ENCODE peak calls at places on chromosomes 6 and 20, in ten cellular contexts. Q is Panc1; G is midbrain; A is CD8-positive, alpha-beta memory T cell; W is germinal center; S is NCI-H1092; I is activated CD4-positive, alpha-beta T cell treated with anti-CD3 and anti-CD28 coated beads, Interleukin-2, amount 10 ng/mL, durations not matched to agents 24 days and 14 days; T is stimulated activated CD8-positive, alpha-beta memory T cell treated with anti-CD3 and anti-CD28 coated beads, Interleukin-4, amount 100 ng/mL, for 48 hours; O is aorta; E is MV-4-11. N is an unnamed sample.

GRCh38 chr20:23167436-23167835 is 81.3 kb upstream of the CD93 start:
- DNase-seq in Q (no peak), G (no peak), A (no peak), W (no peak), S (no peak), I (no peak), T (peak), O (no peak), E (no peak), N (no peak)

GRCh38 chr6:41625442-41625841 is 12.8 kb upstream of the MDFI start:
- DNase-seq in Q (no peak), G (no peak), A (peak), W (no peak), S (peak), I (no peak), T (no peak), O (peak), E (peak), N (peak)

GRCh38 chr6:24489881-24490280 is 503 bp upstream of the GPLD1 start:
- DNase-seq in Q (no peak), G (no peak), A (no peak), W (no peak), S (no peak), I (no peak), T (no peak), O (no peak), E (peak), N (no peak)

GRCh38 chr20:17202668-17203067 is 24.2 kb upstream of the PCSK2 start:
- DNase-seq in Q (no peak), G (peak), A (no peak), W (no peak), S (no peak), I (no peak), T (no peak), O (no peak), E (no peak), N (no peak)

GRCh38 chr6:42451146-42451594 is 556 bp downstream of the TRERF1 start:
- DNase-seq in Q (peak), G (no peak), A (no peak), W (peak), S (no peak), I (no peak), T (peak), O (no peak), E (no peak), N (no peak)

GRCh38 chr20:32918296-32918695 is 59.6 kb downstream of the EFCAB8 start:
- DNase-seq in Q (no peak), G (no peak), A (no peak), W (no peak), S (no peak), I (no peak), T (no peak), O (peak), E (no peak), N (peak)

GRCh38 chr20:59258103-59258705 is 42.2 kb upstream of the EDN3 start:
- DNase-seq in Q (no peak), G (no peak), A (no peak), W (no peak), S (no peak), I (peak), T (no peak), O (no peak), E (peak), N (no peak)

GRCh38 chr20:63101781-63102719 is 95.3 kb upstream of the BHLHE23 start:
- DNase-seq in Q (no peak), G (peak), A (peak), W (peak), S (no peak), I (peak), T (peak), O (peak), E (no peak), N (peak)

GRCh38 chr6:9623985-9624384 is 790.9 kb downstream of the TFAP2A start:
- DNase-seq in Q (no peak), G (no peak), A (peak), W (no peak), S (no peak), I (no peak), T (no peak), O (no peak), E (peak), N (no peak)

GRCh38 chr6:105593805-105594231 is 190.9 kb upstream of the PREP start:
- DNase-seq in Q (no peak), G (no peak), A (no peak), W (no peak), S (no peak), I (no peak), T (no peak), O (no peak), E (no peak), N (no peak)

GRCh38 chr6:122580731-122581130 is 29.5 kb upstream of the PKIB start:
- DNase-seq in Q (no peak), G (no peak), A (no peak), W (no peak), S (no peak), I (no peak), T (no peak), O (no peak), E (peak), N (no peak)

GRCh38 chr20:63979221-63979548 is 257 bp downstream of the SAMD10 start:
- DNase-seq in Q (no peak), G (no peak), A (no peak), W (no peak), S (no peak), I (no peak), T (no peak), O (no peak), E (no peak), N (no peak)

GRCh38 chr6:148044261-148044731 is 298.3 kb upstream of the SASH1 start:
- DNase-seq in Q (no peak), G (no peak), A (no peak), W (no peak), S (no peak), I (no peak), T (no peak), O (no peak), E (no peak), N (no peak)

GRCh38 chr6:137853569-137854213 is 13.4 kb upstream of the TNFAIP3 start:
- DNase-seq in Q (no peak), G (no peak), A (no peak), W (no peak), S (no peak), I (no peak), T (no peak), O (no peak), E (no peak), N (no peak)

GRCh38 chr20:34345426-34345757 is 17.7 kb upstream of the ITCH start:
- DNase-seq in Q (no peak), G (no peak), A (no peak), W (no peak), S (no peak), I (no peak), T (no peak), O (no peak), E (no peak), N (no peak)

GRCh38 chr6:15623282-15624116 is 39.3 kb downstream of the DTNBP1 start:
- DNase-seq in Q (no peak), G (peak), A (peak), W (peak), S (no peak), I (no peak), T (no peak), O (no peak), E (peak), N (no peak)

GRCh38 chr6:136672144-136672543 is 120.1 kb downstream of the MAP3K5 start:
- DNase-seq in Q (no peak), G (no peak), A (no peak), W (no peak), S (no peak), I (no peak), T (no peak), O (no peak), E (no peak), N (no peak)

GRCh38 chr6:140774080-140774505 is 1358.6 kb upstream of the GJE1 start:
- DNase-seq in Q (peak), G (no peak), A (no peak), W (no peak), S (peak), I (peak), T (no peak), O (no peak), E (peak), N (peak)

GRCh38 chr6:15501806-15502450 is 160.9 kb downstream of the DTNBP1 start:
- DNase-seq in Q (no peak), G (peak), A (no peak), W (no peak), S (no peak), I (no peak), T (no peak), O (peak), E (peak), N (peak)

GRCh38 chr6:139708342-139709199 is 334.1 kb upstream of the CITED2 start:
- DNase-seq in Q (peak), G (no peak), A (no peak), W (no peak), S (no peak), I (no peak), T (no peak), O (no peak), E (no peak), N (peak)

GRCh38 chr6:83215131-83216047 is 22.2 kb downstream of the RWDD2A start:
- DNase-seq in Q (no peak), G (peak), A (peak), W (peak), S (peak), I (peak), T (peak), O (no peak), E (peak), N (peak)

GRCh38 chr6:39053016-39053595 is 4.5 kb downstream of the GLP1R start:
- DNase-seq in Q (no peak), G (no peak), A (no peak), W (no peak), S (no peak), I (no peak), T (no peak), O (no peak), E (peak), N (peak)

GRCh38 chr20:37359836-37360235 is 13.9 kb downstream of the SRC start:
- DNase-seq in Q (no peak), G (no peak), A (no peak), W (no peak), S (no peak), I (no peak), T (no peak), O (no peak), E (no peak), N (no peak)

GRCh38 chr6:150715132-150715531 is 115.4 kb downstream of the PLEKHG1 start:
- DNase-seq in Q (no peak), G (no peak), A (no peak), W (no peak), S (no peak), I (no peak), T (no peak), O (no peak), E (no peak), N (no peak)

GRCh38 chr20:32067234-32067821 is 15.3 kb downstream of the HCK start:
- DNase-seq in Q (no peak), G (no peak), A (no peak), W (no peak), S (no peak), I (no peak), T (no peak), O (no peak), E (peak), N (peak)

GRCh38 chr6:2480267-2480966 is 235.0 kb upstream of the GMDS start:
- DNase-seq in Q (no peak), G (peak), A (no peak), W (no peak), S (no peak), I (no peak), T (no peak), O (no peak), E (peak), N (no peak)

GRCh38 chr20:19756756-19757486 is 1.1 kb upstream of the RIN2 start:
- DNase-seq in Q (no peak), G (no peak), A (no peak), W (no peak), S (no peak), I (no peak), T (no peak), O (no peak), E (no peak), N (peak)

GRCh38 chr20:19932170-19932667 is 84.9 kb upstream of the NAA20 start:
- DNase-seq in Q (no peak), G (no peak), A (no peak), W (no peak), S (no peak), I (no peak), T (no peak), O (no peak), E (no peak), N (peak)

GRCh38 chr6:15062311-15063252 is 183.3 kb upstream of the JARID2 start:
- DNase-seq in Q (no peak), G (no peak), A (no peak), W (no peak), S (no peak), I (no peak), T (no peak), O (no peak), E (peak), N (peak)

GRCh38 chr6:158383542-158383941 is 71.3 kb downstream of the TULP4 start:
- DNase-seq in Q (no peak), G (no peak), A (no peak), W (no peak), S (no peak), I (no peak), T (no peak), O (no peak), E (no peak), N (no peak)

GRCh38 chr20:24755411-24755922 is 193.6 kb upstream of the CST7 start:
- DNase-seq in Q (no peak), G (no peak), A (no peak), W (no peak), S (no peak), I (no peak), T (no peak), O (no peak), E (no peak), N (no peak)

GRCh38 chr6:138086573-138087196 is 20.5 kb downstream of the PERP start:
- DNase-seq in Q (peak), G (no peak), A (no peak), W (no peak), S (peak), I (no peak), T (no peak), O (no peak), E (no peak), N (no peak)

GRCh38 chr20:21682576-21682975 is 22.9 kb upstream of the PAX1 start:
- DNase-seq in Q (no peak), G (no peak), A (no peak), W (no peak), S (peak), I (no peak), T (no peak), O (no peak), E (no peak), N (no peak)

GRCh38 chr6:29769336-29769735 is 46.1 kb downstream of the HLA-F start:
- DNase-seq in Q (no peak), G (no peak), A (no peak), W (no peak), S (no peak), I (no peak), T (no peak), O (no peak), E (no peak), N (no peak)

N was measured in osteoblast.